ENCODE peak calls at places on chromosome 14, in seven cellular contexts. Y, Z, A, S, M, B and D are unnamed samples.

GRCh38 chr14:39434401-39434800 is 2.2 kb upstream of the FBXO33 start:
- DNase-seq in M (no peak), B (no peak), Y (no peak), S (no peak), Z (no peak), A (no peak), D (no peak)

GRCh38 chr14:100305446-100306255 is 593 bp downstream of the SLC25A29 start:
- DNase-seq in S (no peak), M (no peak), B (peak), A (peak), Y (peak), Z (no peak), D (peak)

GRCh38 chr14:90489916-90490726 is 93.3 kb downstream of the CALM1 start:
- DNase-seq in Z (no peak), M (no peak), Y (no peak), B (no peak), S (no peak), A (no peak), D (no peak)

GRCh38 chr14:99531221-99532096 is 50.2 kb downstream of the CCNK start:
- DNase-seq in M (no peak), A (no peak), B (no peak), S (no peak), Y (no peak), Z (no peak), D (no peak)

GRCh38 chr14:69484444-69485113 is at the start of gene PLEKHD1:
- DNase-seq in Z (no peak), Y (no peak), B (no peak), S (no peak), M (no peak), A (no peak), D (no peak)

GRCh38 chr14:75727124-75727523 is 66.1 kb downstream of the TTLL5 start:
- DNase-seq in M (no peak), Y (no peak), Z (no peak), B (no peak), A (no peak), S (no peak), D (no peak)

GRCh38 chr14:74579447-74580274 is 32.4 kb downstream of the LTBP2 start:
- DNase-seq in Y (no peak), A (no peak), B (no peak), S (no peak), Z (no peak), M (no peak), D (peak)

GRCh38 chr14:104546021-104546491 is 33.5 kb upstream of the C14orf180 start:
- DNase-seq in M (no peak), S (no peak), Z (no peak), Y (no peak), B (no peak), A (no peak), D (no peak)

GRCh38 chr14:24234095-24235020 is 1.6 kb downstream of the GMPR2 start:
- DNase-seq in S (no peak), A (no peak), B (no peak), M (no peak), Z (no peak), Y (no peak), D (no peak)

GRCh38 chr14:91298576-91298975 is 54.1 kb upstream of the GPR68 start:
- DNase-seq in Z (no peak), S (no peak), Y (no peak), M (no peak), A (no peak), B (no peak), D (no peak)

GRCh38 chr14:71321556-71322315 is 414.5 kb downstream of the PCNX1 start:
- DNase-seq in S (peak), M (no peak), Y (no peak), B (no peak), Z (no peak), A (no peak), D (peak)

GRCh38 chr14:72558721-72559120 is 335.2 kb downstream of the DPF3 start:
- DNase-seq in M (no peak), B (no peak), Z (no peak), A (no peak), S (no peak), Y (no peak), D (no peak)

GRCh38 chr14:69153848-69154208 is 909 bp upstream of the DCAF5 start:
- DNase-seq in B (no peak), Z (no peak), Y (no peak), M (no peak), S (no peak), A (no peak), D (no peak)

GRCh38 chr14:55347040-55347439 is 64.6 kb downstream of the ATG14 start:
- DNase-seq in S (no peak), Y (no peak), A (no peak), M (no peak), B (no peak), Z (no peak), D (no peak)

GRCh38 chr14:74571901-74572828 is 39.9 kb downstream of the LTBP2 start:
- DNase-seq in Z (no peak), Y (no peak), A (no peak), B (no peak), M (no peak), S (no peak), D (no peak)

GRCh38 chr14:88962356-88962755 is 137.9 kb downstream of the TTC8 start:
- DNase-seq in Z (no peak), A (no peak), B (no peak), S (no peak), Y (no peak), M (no peak), D (no peak)

GRCh38 chr14:54771411-54772027 is 131.1 kb downstream of the GCH1 start:
- DNase-seq in A (no peak), B (no peak), Y (no peak), M (no peak), S (no peak), Z (no peak), D (no peak)

GRCh38 chr14:99619873-99620834 is 16.1 kb upstream of the CCDC85C start:
- DNase-seq in Z (no peak), A (no peak), M (no peak), S (no peak), Y (no peak), B (no peak), D (no peak)

GRCh38 chr14:71148627-71149026 is 241.4 kb downstream of the PCNX1 start:
- DNase-seq in A (no peak), S (no peak), Y (no peak), Z (no peak), M (no peak), B (no peak), D (no peak)

GRCh38 chr14:24098927-24099813 is 5.1 kb downstream of the PCK2 start:
- DNase-seq in S (no peak), Y (no peak), A (no peak), B (no peak), M (no peak), Z (no peak), D (no peak)

GRCh38 chr14:60622210-60622919 is 26.9 kb downstream of the SIX1 start:
- DNase-seq in Y (no peak), A (no peak), M (no peak), S (no peak), B (no peak), Z (no peak), D (no peak)

GRCh38 chr14:102574840-102575478 is 17.5 kb upstream of the RCOR1 start:
- DNase-seq in S (no peak), Z (no peak), A (no peak), Y (no peak), B (no peak), M (no peak), D (no peak)

GRCh38 chr14:64562432-64562831 is 12.7 kb downstream of the PPP1R36 start:
- DNase-seq in A (no peak), S (no peak), Y (no peak), B (no peak), Z (no peak), M (no peak), D (no peak)

GRCh38 chr14:58298880-58299664 is 717 bp downstream of the ARID4A start:
- DNase-seq in Z (peak), S (no peak), M (no peak), A (peak), Y (peak), B (peak), D (peak)

GRCh38 chr14:91920526-91920925 is 27.0 kb downstream of the FBLN5 start:
- DNase-seq in Z (no peak), M (no peak), B (no peak), S (no peak), A (no peak), Y (no peak), D (no peak)

GRCh38 chr14:52862652-52863338 is 71.4 kb upstream of the GNPNAT1 start:
- DNase-seq in S (no peak), B (no peak), Z (no peak), M (no peak), Y (no peak), A (no peak), D (no peak)

GRCh38 chr14:61911534-61911933 is 149.3 kb downstream of the SNAPC1 start:
- DNase-seq in Z (no peak), S (no peak), Y (no peak), B (peak), A (no peak), M (no peak), D (no peak)

GRCh38 chr14:77007975-77008421 is 20.5 kb downstream of the IRF2BPL start:
- DNase-seq in B (no peak), Y (no peak), A (no peak), M (no peak), Z (no peak), S (peak), D (no peak)

GRCh38 chr14:23121401-23121800 is 2.3 kb upstream of the CEBPE start:
- DNase-seq in A (no peak), M (no peak), Y (no peak), B (no peak), S (no peak), Z (no peak), D (no peak)

GRCh38 chr14:78593949-78594348 is 423.8 kb downstream of the NRXN3 start:
- DNase-seq in A (no peak), M (no peak), S (no peak), Y (no peak), Z (no peak), B (no peak), D (no peak)

GRCh38 chr14:91839754-91840153 is 27.6 kb downstream of the TC2N start:
- DNase-seq in Z (no peak), S (no peak), A (no peak), M (no peak), Y (no peak), B (no peak), D (no peak)

GRCh38 chr14:46048127-46048526 is 603.5 kb downstream of the RPL10L start:
- DNase-seq in Y (no peak), Z (no peak), A (no peak), B (no peak), S (no peak), M (no peak), D (no peak)

GRCh38 chr14:33070474-33070873 is 131.8 kb downstream of the NPAS3 start:
- DNase-seq in A (no peak), S (no peak), M (no peak), B (no peak), Z (no peak), Y (no peak), D (no peak)

GRCh38 chr14:79842270-79842669 is 369.0 kb downstream of the DIO2 start:
- DNase-seq in Z (no peak), M (no peak), A (no peak), Y (no peak), B (no peak), S (no peak), D (no peak)

GRCh38 chr14:54772451-54772881 is 130.2 kb downstream of the GCH1 start:
- DNase-seq in B (no peak), S (no peak), M (no peak), Z (no peak), Y (no peak), A (no peak), D (no peak)